ENCODE peak calls at places on chromosomes 5 and 9, in nine cellular contexts. R is GM23338; D is NT2/D1; C is CD4-positive, CD25-positive, alpha-beta regulatory T cell; X is heart right ventricle; Z is astrocyte of the spinal cord; P is adrenal gland; I is fibroblast of the aortic adventitia; N is IMR-90. E is an unnamed sample.

GRCh38 chr9:34589656-34590375 is at the start of gene CNTFR:
- DNase-seq in R (peak; percentile 79), D (no peak), C (no peak), X (no peak), Z (no peak), P (no peak), I (no peak), N (no peak), E (no peak)

GRCh38 chr5:14665949-14666741 is 1.6 kb downstream of the OTULIN start:
- DNase-seq in R (peak; percentile 44), D (no peak), C (peak; percentile 79), X (no peak), Z (no peak), P (no peak), I (no peak), N (peak; percentile 33), E (no peak)

GRCh38 chr9:92640398-92641091 is 29.4 kb downstream of the IPPK start:
- DNase-seq in R (no peak), D (no peak), C (no peak), X (no peak), Z (no peak), P (no peak), I (no peak), N (no peak), E (no peak)

GRCh38 chr5:165573445-165573844 is 2068.0 kb downstream of the MAT2B start:
- DNase-seq in R (no peak), D (no peak), C (no peak), X (no peak), Z (peak; percentile 12), P (no peak), I (no peak), N (peak; percentile 0), E (no peak)

GRCh38 chr5:121399879-121400278 is 451.8 kb upstream of the FTMT start:
- DNase-seq in R (no peak), D (no peak), C (no peak), X (no peak), Z (no peak), P (no peak), I (no peak), N (no peak), E (no peak)

GRCh38 chr5:137618476-137618875 is 117.4 kb downstream of the KLHL3 start:
- DNase-seq in R (no peak), D (no peak), C (no peak), X (no peak), Z (no peak), P (no peak), I (no peak), N (no peak), E (no peak)

GRCh38 chr5:60143912-60144311 is 250.4 kb upstream of the PDE4D start:
- DNase-seq in R (no peak), D (no peak), C (no peak), X (no peak), Z (no peak), P (no peak), I (no peak), N (no peak), E (no peak)

GRCh38 chr5:538801-539468 is 14.7 kb upstream of the SLC9A3 start:
- DNase-seq in R (no peak), D (no peak), C (no peak), X (no peak), Z (no peak), P (no peak), I (no peak), N (no peak), E (no peak)

GRCh38 chr9:99253134-99253533 is 31.1 kb downstream of the SEC61B start:
- DNase-seq in R (no peak), D (no peak), C (peak; percentile 44), X (no peak), Z (no peak), P (no peak), I (no peak), N (no peak), E (no peak)

DNA sequence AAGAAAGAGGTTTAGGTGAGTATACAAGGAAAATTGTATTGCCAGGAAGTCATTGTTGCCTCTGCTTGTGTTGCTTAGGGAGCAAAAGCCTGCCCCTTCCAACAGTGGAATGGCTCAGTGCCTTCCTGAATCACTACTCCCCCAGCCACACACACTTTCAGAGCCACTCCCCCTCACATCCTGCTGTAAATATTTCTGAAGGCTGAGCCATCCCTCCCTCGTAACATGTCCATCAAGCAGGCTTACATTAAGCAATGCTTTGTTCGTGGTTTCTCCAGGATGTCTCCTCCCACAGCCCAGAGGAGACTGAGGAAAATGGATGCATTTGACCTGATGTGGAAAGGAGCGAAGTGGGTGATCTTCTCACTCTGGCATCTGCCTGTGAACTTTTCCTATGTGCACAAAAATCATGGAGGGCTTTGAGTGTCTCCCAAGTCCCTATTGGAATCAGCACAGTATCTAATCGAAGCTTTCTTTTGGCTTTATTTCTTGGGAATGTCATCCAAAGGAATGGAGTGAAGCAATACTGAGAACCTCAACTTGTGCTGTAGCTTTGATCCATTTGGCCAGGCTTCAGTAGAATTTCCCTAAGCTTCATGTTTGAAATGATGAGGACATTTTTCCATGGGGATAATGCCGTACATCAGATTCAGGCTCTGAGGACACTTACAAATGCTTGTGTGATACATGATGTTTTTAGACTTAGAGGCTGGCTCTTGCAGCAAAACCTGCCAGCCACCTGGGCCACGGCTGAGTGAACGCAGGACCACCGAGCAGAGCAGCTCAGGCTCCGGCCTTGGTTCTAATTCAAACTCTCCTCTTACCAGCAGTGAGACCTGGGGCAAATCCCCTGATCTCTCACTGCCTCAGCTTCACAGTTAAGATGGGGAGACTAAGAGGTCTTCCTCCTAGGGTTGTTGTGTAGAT is 389.2 kb downstream of the ENC1 start:
- DNase-seq in R (peak; percentile 29), D (peak; percentile 27), C (no peak), X (peak; percentile 50), Z (peak; percentile 84), P (no peak), I (peak; percentile 97), N (peak; percentile 96), E (peak; percentile 96)
- H3K4me3 ChIP-seq in R (no peak overlapping the region), D (no peak overlapping the region), C (no peak overlapping the region), X (no peak overlapping the region), Z (no peak overlapping the region), P (no peak overlapping the region), I (peak overlapping the region; percentile 9), N (no peak overlapping the region), E (no peak overlapping the region)

GRCh38 chr9:17230646-17231045 is 95.8 kb downstream of the CNTLN start:
- DNase-seq in R (no peak), D (no peak), C (no peak), X (no peak), Z (no peak), P (no peak), I (no peak), N (no peak), E (no peak)
- H3K4me3 ChIP-seq in R (no peak overlapping the region), D (no peak overlapping the region), C (no peak overlapping the region), X (no peak overlapping the region), Z (no peak overlapping the region), P (no peak overlapping the region), I (no peak overlapping the region), N (no peak overlapping the region), E (no peak overlapping the region)

GRCh38 chr9:91187965-91188344 is 173.8 kb downstream of the AUH start:
- DNase-seq in R (no peak), D (no peak), C (no peak), X (no peak), Z (peak; percentile 94), P (no peak), I (peak; percentile 92), N (peak; percentile 82), E (peak; percentile 66)

GRCh38 chr9:91188719-91189590 is 172.8 kb downstream of the AUH start:
- DNase-seq in R (no peak), D (no peak), C (no peak), X (no peak), Z (no peak), P (no peak), I (no peak), N (no peak), E (no peak)

GRCh38 chr9:91187311-91187964 is 174.3 kb downstream of the AUH start:
- DNase-seq in R (no peak), D (no peak), C (no peak), X (no peak), Z (no peak), P (no peak), I (no peak), N (no peak), E (no peak)

GRCh38 chr9:91185193-91185886 is 176.4 kb downstream of the AUH start:
- DNase-seq in R (no peak), D (no peak), C (no peak), X (no peak), Z (no peak), P (no peak), I (no peak), N (no peak), E (no peak)

GRCh38 chr9:91186311-91187101 is 175.2 kb downstream of the AUH start:
- DNase-seq in R (no peak), D (no peak), C (no peak), X (peak; percentile 42), Z (peak; percentile 45), P (no peak), I (peak; percentile 35), N (peak; percentile 63), E (no peak)
- H3K4me3 ChIP-seq in R (no peak overlapping the region), D (no peak overlapping the region), C (no peak overlapping the region), X (no peak overlapping the region), Z (no peak overlapping the region), P (no peak overlapping the region), I (no peak overlapping the region), N (no peak overlapping the region), E (no peak overlapping the region)

GRCh38 chr9:128945798-128946501 is 1.5 kb downstream of the DOLK start:
- DNase-seq in R (no peak), D (no peak), C (no peak), X (no peak), Z (no peak), P (no peak), I (no peak), N (no peak), E (no peak)
- H3K4me3 ChIP-seq in R (peak overlapping the region; percentile 99), D (no peak overlapping the region), C (peak overlapping the region; percentile 71), X (peak overlapping the region; percentile 77), Z (no peak overlapping the region), P (no peak overlapping the region), I (peak overlapping the region; percentile 93), N (no peak overlapping the region), E (no peak overlapping the region)

DNA sequence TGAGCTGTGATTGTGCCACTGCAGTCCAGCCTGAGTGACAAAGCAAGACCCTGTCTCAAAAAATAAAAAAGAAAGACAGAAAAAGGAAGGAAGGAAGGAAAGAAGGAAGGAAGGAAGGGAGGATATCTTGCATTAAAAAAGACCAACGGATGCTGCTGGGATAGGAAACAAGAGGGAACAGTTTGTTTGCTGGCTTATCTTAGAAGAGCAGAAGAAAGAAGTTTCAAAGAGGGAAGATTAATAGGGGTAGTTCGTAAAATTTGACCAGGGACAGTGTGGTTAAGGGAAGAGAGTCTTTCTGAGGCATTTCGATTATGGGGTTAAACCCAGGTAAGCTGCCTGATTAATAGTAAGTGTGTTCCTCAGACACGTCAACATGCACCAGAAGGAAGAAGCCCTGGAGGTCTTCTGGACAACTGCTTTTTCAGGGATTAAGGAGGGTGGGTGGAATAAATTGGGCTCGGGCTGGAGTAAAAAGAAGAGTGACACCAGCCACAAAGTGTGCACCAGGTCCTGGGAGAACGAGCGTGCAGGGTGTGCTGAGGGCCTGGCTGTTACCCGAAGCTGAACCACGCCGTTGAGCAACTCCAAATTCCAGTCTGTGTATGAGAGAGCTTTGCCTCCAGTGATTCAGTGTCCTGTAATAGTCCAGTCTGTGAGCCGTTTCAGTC is 24.8 kb downstream of the FYB1 start:
- DNase-seq in R (no peak), D (no peak), C (no peak), X (no peak), Z (peak; percentile 19), P (no peak), I (peak; percentile 70), N (peak; percentile 84), E (peak; percentile 67)
- H3K4me3 ChIP-seq in R (no peak overlapping the region), D (no peak overlapping the region), C (peak overlapping the region; percentile 73), X (no peak overlapping the region), Z (no peak overlapping the region), P (no peak overlapping the region), I (no peak overlapping the region), N (no peak overlapping the region), E (no peak overlapping the region)

GRCh38 chr5:39201795-39202593 is 17.4 kb downstream of the FYB1 start:
- DNase-seq in R (no peak), D (no peak), C (peak; percentile 54), X (no peak), Z (no peak), P (no peak), I (no peak), N (no peak), E (no peak)
- H3K4me3 ChIP-seq in R (no peak overlapping the region), D (no peak overlapping the region), C (peak overlapping the region; percentile 100), X (no peak overlapping the region), Z (no peak overlapping the region), P (no peak overlapping the region), I (no peak overlapping the region), N (no peak overlapping the region), E (no peak overlapping the region)